ENCODE peak calls at places on chromosomes 7 and 10, in eight cellular contexts. A is EL, W is kidney glomerular epithelial cell, K is COR-L47, Y is fibroblast of lung, T is upper lobe of right lung, F is HuH-7.5, L is NCI-H2081. V is an unnamed sample.

GRCh38 chr7:36945612-36946400 is 221.5 kb upstream of the AOAH start:
- DNase-seq in A (no peak), L (peak), T (no peak), Y (no peak), W (no peak), F (peak), K (peak), V (no peak)

GRCh38 chr7:29989257-29989995 is at the start of gene SCRN1:
- DNase-seq in L (peak), Y (peak), F (peak), K (peak), A (no peak), T (peak), W (peak), V (peak)

GRCh38 chr10:132653721-132654120 is 116.1 kb downstream of the INPP5A start:
- DNase-seq in A (no peak), Y (no peak), F (no peak), L (no peak), T (no peak), K (no peak), W (no peak), V (no peak)

GRCh38 chr7:29194206-29194593 is 375 bp upstream of the CHN2 start:
- DNase-seq in L (peak), F (peak), Y (no peak), T (peak), K (peak), W (no peak), A (no peak), V (peak)

GRCh38 chr10:113980408-113981087 is 63.1 kb upstream of the ADRB1 start:
- DNase-seq in Y (no peak), K (no peak), T (no peak), L (no peak), W (no peak), F (no peak), A (no peak), V (no peak)

GRCh38 chr7:132817844-132818427 is 241.7 kb upstream of the PLXNA4 start:
- DNase-seq in F (no peak), W (no peak), L (no peak), K (no peak), A (no peak), T (no peak), Y (peak), V (no peak)

GRCh38 chr7:16587785-16588184 is 57.8 kb downstream of the ANKMY2 start:
- DNase-seq in T (no peak), K (no peak), A (no peak), L (peak), F (no peak), W (no peak), Y (no peak), V (no peak)

GRCh38 chr10:132534348-132535064 is 3.1 kb upstream of the INPP5A start:
- DNase-seq in W (peak), T (no peak), A (no peak), K (no peak), F (no peak), Y (no peak), L (no peak), V (no peak)

GRCh38 chr10:50988792-50989191 is 85.5 kb upstream of the PRKG1 start:
- DNase-seq in K (no peak), F (no peak), W (peak), Y (peak), A (peak), L (no peak), T (no peak), V (no peak)

GRCh38 chr7:33185786-33186185 is 56.4 kb downstream of the BBS9 start:
- DNase-seq in T (no peak), W (peak), Y (peak), K (peak), A (peak), L (peak), F (peak), V (no peak)

GRCh38 chr10:17181751-17182150 is 19.7 kb downstream of the TRDMT1 start:
- DNase-seq in Y (no peak), T (peak), K (no peak), W (no peak), L (no peak), A (peak), F (no peak), V (no peak)

GRCh38 chr7:13240349-13240748 is 552.9 kb downstream of the ARL4A start:
- DNase-seq in T (no peak), Y (peak), F (no peak), A (peak), W (peak), K (no peak), L (no peak), V (no peak)

GRCh38 chr10:46306550-46307184 is 19.9 kb downstream of the ANTXRL start:
- DNase-seq in F (no peak), L (no peak), A (no peak), W (no peak), T (peak), Y (no peak), K (no peak), V (peak)

GRCh38 chr7:50292165-50292757 is 12.3 kb upstream of the IKZF1 start:
- DNase-seq in K (no peak), L (no peak), Y (no peak), F (no peak), W (no peak), T (no peak), A (no peak), V (no peak)

GRCh38 chr10:43380610-43381222 is 9.3 kb downstream of the FXYD4 start:
- DNase-seq in Y (peak), W (no peak), F (no peak), A (no peak), L (no peak), T (no peak), K (no peak), V (no peak)

GRCh38 chr7:127189074-127189473 is 63.7 kb downstream of the GRM8 start:
- DNase-seq in Y (no peak), L (peak), F (no peak), A (no peak), K (peak), W (no peak), T (no peak), V (no peak)

GRCh38 chr10:45817130-45817859 is 30.0 kb downstream of the AGAP4 start:
- DNase-seq in Y (no peak), T (no peak), A (no peak), W (no peak), K (no peak), F (no peak), L (no peak), V (no peak)

GRCh38 chr7:64431838-64432237 is 118.1 kb downstream of the ZNF736 start:
- DNase-seq in L (no peak), A (no peak), Y (no peak), W (no peak), F (no peak), K (no peak), T (no peak), V (no peak)

GRCh38 chr7:41732279-41733062 is 29.6 kb upstream of the INHBA start:
- DNase-seq in A (peak), W (no peak), F (no peak), T (peak), Y (peak), L (no peak), K (no peak), V (peak)

GRCh38 chr7:148337166-148337565 is 253.4 kb upstream of the C7orf33 start:
- DNase-seq in T (no peak), K (no peak), Y (no peak), A (no peak), F (no peak), W (no peak), L (no peak), V (no peak)

GRCh38 chr7:103778929-103779328 is 210.5 kb downstream of the RELN start:
- DNase-seq in F (no peak), Y (no peak), T (no peak), W (no peak), L (no peak), A (no peak), K (no peak), V (no peak)

GRCh38 chr7:149005427-149006344 is 22.6 kb downstream of the PDIA4 start:
- DNase-seq in L (peak), T (peak), F (peak), W (no peak), A (peak), K (peak), Y (peak), V (peak)

GRCh38 chr10:48474764-48475365 is 130.0 kb downstream of the ARHGAP22 start:
- DNase-seq in F (no peak), K (no peak), Y (no peak), T (no peak), L (no peak), A (no peak), W (no peak), V (no peak)

GRCh38 chr7:18356195-18356645 is 139.3 kb upstream of the HDAC9 start:
- DNase-seq in F (no peak), K (no peak), T (no peak), W (peak), A (peak), Y (peak), L (peak), V (no peak)

GRCh38 chr7:80830584-80831319 is 88.1 kb downstream of the SEMA3C start:
- DNase-seq in A (no peak), Y (no peak), W (no peak), K (no peak), T (no peak), L (no peak), F (no peak), V (no peak)

GRCh38 chr7:87510430-87510875 is 35.0 kb upstream of the ABCB4 start:
- DNase-seq in A (no peak), Y (no peak), L (no peak), T (no peak), K (peak), W (no peak), F (no peak), V (no peak)

GRCh38 chr10:102120987-102121738 is 995 bp upstream of the LDB1 start:
- DNase-seq in A (peak), L (no peak), K (no peak), W (no peak), Y (peak), F (no peak), T (peak), V (peak)

GRCh38 chr10:73785721-73786511 is 510 bp downstream of the ZSWIM8 start:
- DNase-seq in L (no peak), K (no peak), W (peak), A (peak), T (peak), F (peak), Y (peak), V (peak)

GRCh38 chr10:86064219-86064618 is 302.4 kb downstream of the GRID1 start:
- DNase-seq in K (no peak), L (no peak), W (no peak), Y (no peak), A (no peak), F (no peak), T (no peak), V (peak)

GRCh38 chr10:2592533-2592932 is 474.8 kb upstream of the PFKP start:
- DNase-seq in Y (no peak), L (no peak), F (no peak), A (no peak), T (no peak), K (no peak), W (no peak), V (no peak)

GRCh38 chr10:7950981-7951847 is 103.3 kb upstream of the GATA3 start:
- DNase-seq in F (no peak), A (peak), Y (no peak), K (no peak), T (no peak), L (no peak), W (no peak), V (no peak)

V was measured in spleen.